ENCODE peak calls at places on chromosome 6, in six cellular contexts. One of them, this sample, is unnamed.

GRCh38 chr6:45226081-45226480 is 102.0 kb upstream of the RUNX2 start:
- DNase-seq in activated CD8-positive, alpha-beta T cell treated with anti-CD3 and anti-CD28 coated beads, Interleukin-2, amount 10 ng/mL, durations not matched to agents 7 days and 5 days: no peak
- DNase-seq in mammary epithelial cell: no peak
- DNase-seq in fibroblast of pulmonary artery: no peak
- DNase-seq in skeletal muscle cell: no peak
- DNase-seq in glutamatergic neuron: no peak
- DNase-seq in this sample: no peak

GRCh38 chr6:135226537-135226936 is 45.4 kb downstream of the MYB start:
- DNase-seq in glutamatergic neuron: no peak
- DNase-seq in mammary epithelial cell: no peak
- DNase-seq in fibroblast of pulmonary artery: no peak
- DNase-seq in activated CD8-positive, alpha-beta T cell treated with anti-CD3 and anti-CD28 coated beads, Interleukin-2, amount 10 ng/mL, durations not matched to agents 7 days and 5 days: no peak
- DNase-seq in skeletal muscle cell: no peak
- DNase-seq in this sample: no peak

GRCh38 chr6:42505377-42505702 is 53.6 kb upstream of the TRERF1 start:
- DNase-seq in activated CD8-positive, alpha-beta T cell treated with anti-CD3 and anti-CD28 coated beads, Interleukin-2, amount 10 ng/mL, durations not matched to agents 7 days and 5 days: no peak
- DNase-seq in fibroblast of pulmonary artery: peak
- DNase-seq in glutamatergic neuron: no peak
- DNase-seq in mammary epithelial cell: peak
- DNase-seq in skeletal muscle cell: no peak
- DNase-seq in this sample: peak

GRCh38 chr6:141421378-141421777 is 711.3 kb upstream of the GJE1 start:
- DNase-seq in glutamatergic neuron: no peak
- DNase-seq in activated CD8-positive, alpha-beta T cell treated with anti-CD3 and anti-CD28 coated beads, Interleukin-2, amount 10 ng/mL, durations not matched to agents 7 days and 5 days: no peak
- DNase-seq in fibroblast of pulmonary artery: peak
- DNase-seq in skeletal muscle cell: peak
- DNase-seq in mammary epithelial cell: peak
- DNase-seq in this sample: peak

GRCh38 chr6:144897441-144897921 is 612.3 kb downstream of the UTRN start:
- DNase-seq in fibroblast of pulmonary artery: peak
- DNase-seq in activated CD8-positive, alpha-beta T cell treated with anti-CD3 and anti-CD28 coated beads, Interleukin-2, amount 10 ng/mL, durations not matched to agents 7 days and 5 days: no peak
- DNase-seq in glutamatergic neuron: no peak
- DNase-seq in mammary epithelial cell: peak
- DNase-seq in skeletal muscle cell: peak
- DNase-seq in this sample: peak

GRCh38 chr6:154848580-154848979 is 115.4 kb downstream of the SCAF8 start:
- DNase-seq in fibroblast of pulmonary artery: peak
- DNase-seq in activated CD8-positive, alpha-beta T cell treated with anti-CD3 and anti-CD28 coated beads, Interleukin-2, amount 10 ng/mL, durations not matched to agents 7 days and 5 days: no peak
- DNase-seq in mammary epithelial cell: no peak
- DNase-seq in skeletal muscle cell: no peak
- DNase-seq in glutamatergic neuron: no peak
- DNase-seq in this sample: no peak

GRCh38 chr6:125981566-125982185 is 4.7 kb upstream of the TRMT11 start:
- DNase-seq in skeletal muscle cell: no peak
- DNase-seq in mammary epithelial cell: no peak
- DNase-seq in glutamatergic neuron: no peak
- DNase-seq in activated CD8-positive, alpha-beta T cell treated with anti-CD3 and anti-CD28 coated beads, Interleukin-2, amount 10 ng/mL, durations not matched to agents 7 days and 5 days: no peak
- DNase-seq in fibroblast of pulmonary artery: no peak
- DNase-seq in this sample: no peak

GRCh38 chr6:10073326-10073725 is 341.5 kb downstream of the TFAP2A start:
- DNase-seq in activated CD8-positive, alpha-beta T cell treated with anti-CD3 and anti-CD28 coated beads, Interleukin-2, amount 10 ng/mL, durations not matched to agents 7 days and 5 days: no peak
- DNase-seq in glutamatergic neuron: no peak
- DNase-seq in fibroblast of pulmonary artery: no peak
- DNase-seq in skeletal muscle cell: no peak
- DNase-seq in mammary epithelial cell: no peak
- DNase-seq in this sample: no peak

GRCh38 chr6:21323577-21323976 is 270.0 kb upstream of the SOX4 start:
- DNase-seq in mammary epithelial cell: no peak
- DNase-seq in activated CD8-positive, alpha-beta T cell treated with anti-CD3 and anti-CD28 coated beads, Interleukin-2, amount 10 ng/mL, durations not matched to agents 7 days and 5 days: no peak
- DNase-seq in glutamatergic neuron: no peak
- DNase-seq in skeletal muscle cell: no peak
- DNase-seq in fibroblast of pulmonary artery: no peak
- DNase-seq in this sample: no peak

GRCh38 chr6:162344935-162345599 is 382.5 kb downstream of the PRKN start:
- DNase-seq in mammary epithelial cell: peak
- DNase-seq in activated CD8-positive, alpha-beta T cell treated with anti-CD3 and anti-CD28 coated beads, Interleukin-2, amount 10 ng/mL, durations not matched to agents 7 days and 5 days: no peak
- DNase-seq in fibroblast of pulmonary artery: peak
- DNase-seq in glutamatergic neuron: no peak
- DNase-seq in skeletal muscle cell: peak
- DNase-seq in this sample: no peak

GRCh38 chr6:99761701-99762100 is 155.1 kb downstream of the PRDM13 start:
- DNase-seq in fibroblast of pulmonary artery: no peak
- DNase-seq in activated CD8-positive, alpha-beta T cell treated with anti-CD3 and anti-CD28 coated beads, Interleukin-2, amount 10 ng/mL, durations not matched to agents 7 days and 5 days: no peak
- DNase-seq in glutamatergic neuron: no peak
- DNase-seq in skeletal muscle cell: no peak
- DNase-seq in mammary epithelial cell: no peak
- DNase-seq in this sample: no peak

GRCh38 chr6:53192590-53193232 is 44.1 kb upstream of the GCM1 start:
- DNase-seq in skeletal muscle cell: no peak
- DNase-seq in activated CD8-positive, alpha-beta T cell treated with anti-CD3 and anti-CD28 coated beads, Interleukin-2, amount 10 ng/mL, durations not matched to agents 7 days and 5 days: no peak
- DNase-seq in mammary epithelial cell: no peak
- DNase-seq in fibroblast of pulmonary artery: peak
- DNase-seq in glutamatergic neuron: peak
- DNase-seq in this sample: no peak

GRCh38 chr6:149168968-149169367 is 148.5 kb upstream of the TAB2 start:
- DNase-seq in skeletal muscle cell: no peak
- DNase-seq in fibroblast of pulmonary artery: no peak
- DNase-seq in mammary epithelial cell: no peak
- DNase-seq in glutamatergic neuron: no peak
- DNase-seq in activated CD8-positive, alpha-beta T cell treated with anti-CD3 and anti-CD28 coated beads, Interleukin-2, amount 10 ng/mL, durations not matched to agents 7 days and 5 days: no peak
- DNase-seq in this sample: no peak

GRCh38 chr6:89162047-89162371 is 16.2 kb downstream of the PM20D2 start:
- DNase-seq in fibroblast of pulmonary artery: no peak
- DNase-seq in glutamatergic neuron: no peak
- DNase-seq in activated CD8-positive, alpha-beta T cell treated with anti-CD3 and anti-CD28 coated beads, Interleukin-2, amount 10 ng/mL, durations not matched to agents 7 days and 5 days: no peak
- DNase-seq in mammary epithelial cell: no peak
- DNase-seq in skeletal muscle cell: no peak
- DNase-seq in this sample: no peak

GRCh38 chr6:4105980-4106536 is 27.1 kb upstream of the FAM217A start:
- DNase-seq in mammary epithelial cell: no peak
- DNase-seq in skeletal muscle cell: no peak
- DNase-seq in fibroblast of pulmonary artery: no peak
- DNase-seq in activated CD8-positive, alpha-beta T cell treated with anti-CD3 and anti-CD28 coated beads, Interleukin-2, amount 10 ng/mL, durations not matched to agents 7 days and 5 days: no peak
- DNase-seq in glutamatergic neuron: no peak
- DNase-seq in this sample: no peak

GRCh38 chr6:4664117-4664626 is 112.0 kb upstream of the CDYL start:
- DNase-seq in fibroblast of pulmonary artery: peak
- DNase-seq in glutamatergic neuron: no peak
- DNase-seq in activated CD8-positive, alpha-beta T cell treated with anti-CD3 and anti-CD28 coated beads, Interleukin-2, amount 10 ng/mL, durations not matched to agents 7 days and 5 days: no peak
- DNase-seq in skeletal muscle cell: peak
- DNase-seq in mammary epithelial cell: no peak
- DNase-seq in this sample: peak

GRCh38 chr6:9173229-9173628 is 737.9 kb upstream of the SLC35B3 start:
- DNase-seq in mammary epithelial cell: no peak
- DNase-seq in glutamatergic neuron: no peak
- DNase-seq in fibroblast of pulmonary artery: no peak
- DNase-seq in skeletal muscle cell: no peak
- DNase-seq in activated CD8-positive, alpha-beta T cell treated with anti-CD3 and anti-CD28 coated beads, Interleukin-2, amount 10 ng/mL, durations not matched to agents 7 days and 5 days: no peak
- DNase-seq in this sample: no peak

GRCh38 chr6:151004415-151005024 is 139.0 kb downstream of the MTHFD1L start:
- DNase-seq in activated CD8-positive, alpha-beta T cell treated with anti-CD3 and anti-CD28 coated beads, Interleukin-2, amount 10 ng/mL, durations not matched to agents 7 days and 5 days: no peak
- DNase-seq in fibroblast of pulmonary artery: peak
- DNase-seq in mammary epithelial cell: peak
- DNase-seq in glutamatergic neuron: no peak
- DNase-seq in skeletal muscle cell: peak
- DNase-seq in this sample: peak

GRCh38 chr6:80446454-80447045 is 340.1 kb downstream of the BCKDHB start:
- DNase-seq in fibroblast of pulmonary artery: no peak
- DNase-seq in activated CD8-positive, alpha-beta T cell treated with anti-CD3 and anti-CD28 coated beads, Interleukin-2, amount 10 ng/mL, durations not matched to agents 7 days and 5 days: no peak
- DNase-seq in glutamatergic neuron: no peak
- DNase-seq in skeletal muscle cell: no peak
- DNase-seq in mammary epithelial cell: no peak
- DNase-seq in this sample: peak

GRCh38 chr6:134564705-134565104 is 246.8 kb upstream of the SGK1 start:
- DNase-seq in glutamatergic neuron: no peak
- DNase-seq in skeletal muscle cell: no peak
- DNase-seq in fibroblast of pulmonary artery: no peak
- DNase-seq in mammary epithelial cell: peak
- DNase-seq in activated CD8-positive, alpha-beta T cell treated with anti-CD3 and anti-CD28 coated beads, Interleukin-2, amount 10 ng/mL, durations not matched to agents 7 days and 5 days: no peak
- DNase-seq in this sample: no peak

GRCh38 chr6:7669742-7670141 is 56.2 kb upstream of the BMP6 start:
- DNase-seq in fibroblast of pulmonary artery: no peak
- DNase-seq in skeletal muscle cell: no peak
- DNase-seq in activated CD8-positive, alpha-beta T cell treated with anti-CD3 and anti-CD28 coated beads, Interleukin-2, amount 10 ng/mL, durations not matched to agents 7 days and 5 days: no peak
- DNase-seq in glutamatergic neuron: no peak
- DNase-seq in mammary epithelial cell: no peak
- DNase-seq in this sample: no peak

GRCh38 chr6:149440735-149441662 is 40.9 kb downstream of the SUMO4 start:
- DNase-seq in fibroblast of pulmonary artery: no peak
- DNase-seq in activated CD8-positive, alpha-beta T cell treated with anti-CD3 and anti-CD28 coated beads, Interleukin-2, amount 10 ng/mL, durations not matched to agents 7 days and 5 days: no peak
- DNase-seq in glutamatergic neuron: no peak
- DNase-seq in skeletal muscle cell: no peak
- DNase-seq in mammary epithelial cell: no peak
- DNase-seq in this sample: peak

GRCh38 chr6:36596359-36596758 is 2.2 kb downstream of the SRSF3 start:
- DNase-seq in skeletal muscle cell: no peak
- DNase-seq in activated CD8-positive, alpha-beta T cell treated with anti-CD3 and anti-CD28 coated beads, Interleukin-2, amount 10 ng/mL, durations not matched to agents 7 days and 5 days: no peak
- DNase-seq in fibroblast of pulmonary artery: no peak
- DNase-seq in mammary epithelial cell: no peak
- DNase-seq in glutamatergic neuron: no peak
- DNase-seq in this sample: no peak

GRCh38 chr6:38720295-38720694 is 5.2 kb downstream of the DNAH8 start:
- DNase-seq in activated CD8-positive, alpha-beta T cell treated with anti-CD3 and anti-CD28 coated beads, Interleukin-2, amount 10 ng/mL, durations not matched to agents 7 days and 5 days: no peak
- DNase-seq in fibroblast of pulmonary artery: peak
- DNase-seq in skeletal muscle cell: no peak
- DNase-seq in mammary epithelial cell: peak
- DNase-seq in glutamatergic neuron: no peak
- DNase-seq in this sample: peak

GRCh38 chr6:80974579-80974978 is 777.9 kb downstream of the TENT5A start:
- DNase-seq in glutamatergic neuron: no peak
- DNase-seq in activated CD8-positive, alpha-beta T cell treated with anti-CD3 and anti-CD28 coated beads, Interleukin-2, amount 10 ng/mL, durations not matched to agents 7 days and 5 days: no peak
- DNase-seq in fibroblast of pulmonary artery: no peak
- DNase-seq in mammary epithelial cell: no peak
- DNase-seq in skeletal muscle cell: no peak
- DNase-seq in this sample: no peak

GRCh38 chr6:132132420-132132819 is 181.2 kb upstream of the CCN2 start:
- DNase-seq in skeletal muscle cell: peak
- DNase-seq in activated CD8-positive, alpha-beta T cell treated with anti-CD3 and anti-CD28 coated beads, Interleukin-2, amount 10 ng/mL, durations not matched to agents 7 days and 5 days: no peak
- DNase-seq in glutamatergic neuron: no peak
- DNase-seq in fibroblast of pulmonary artery: peak
- DNase-seq in mammary epithelial cell: no peak
- DNase-seq in this sample: peak

GRCh38 chr6:4017847-4018193 is 61.1 kb downstream of the FAM217A start:
- DNase-seq in glutamatergic neuron: no peak
- DNase-seq in mammary epithelial cell: no peak
- DNase-seq in fibroblast of pulmonary artery: peak
- DNase-seq in skeletal muscle cell: no peak
- DNase-seq in activated CD8-positive, alpha-beta T cell treated with anti-CD3 and anti-CD28 coated beads, Interleukin-2, amount 10 ng/mL, durations not matched to agents 7 days and 5 days: peak
- DNase-seq in this sample: peak

GRCh38 chr6:144310761-144311160 is 25.6 kb downstream of the UTRN start:
- DNase-seq in mammary epithelial cell: no peak
- DNase-seq in glutamatergic neuron: no peak
- DNase-seq in skeletal muscle cell: no peak
- DNase-seq in fibroblast of pulmonary artery: no peak
- DNase-seq in activated CD8-positive, alpha-beta T cell treated with anti-CD3 and anti-CD28 coated beads, Interleukin-2, amount 10 ng/mL, durations not matched to agents 7 days and 5 days: peak
- DNase-seq in this sample: no peak

GRCh38 chr6:41021832-41022231 is 17.2 kb downstream of the UNC5CL start:
- DNase-seq in mammary epithelial cell: peak
- DNase-seq in glutamatergic neuron: no peak
- DNase-seq in activated CD8-positive, alpha-beta T cell treated with anti-CD3 and anti-CD28 coated beads, Interleukin-2, amount 10 ng/mL, durations not matched to agents 7 days and 5 days: no peak
- DNase-seq in fibroblast of pulmonary artery: peak
- DNase-seq in skeletal muscle cell: no peak
- DNase-seq in this sample: peak

GRCh38 chr6:71045296-71045695 is 88.4 kb upstream of the B3GAT2 start:
- DNase-seq in fibroblast of pulmonary artery: no peak
- DNase-seq in mammary epithelial cell: no peak
- DNase-seq in skeletal muscle cell: no peak
- DNase-seq in activated CD8-positive, alpha-beta T cell treated with anti-CD3 and anti-CD28 coated beads, Interleukin-2, amount 10 ng/mL, durations not matched to agents 7 days and 5 days: no peak
- DNase-seq in glutamatergic neuron: no peak
- DNase-seq in this sample: no peak

GRCh38 chr6:122432816-122433215 is 33.4 kb downstream of the HSF2 start:
- DNase-seq in mammary epithelial cell: no peak
- DNase-seq in skeletal muscle cell: no peak
- DNase-seq in glutamatergic neuron: no peak
- DNase-seq in activated CD8-positive, alpha-beta T cell treated with anti-CD3 and anti-CD28 coated beads, Interleukin-2, amount 10 ng/mL, durations not matched to agents 7 days and 5 days: no peak
- DNase-seq in fibroblast of pulmonary artery: no peak
- DNase-seq in this sample: no peak

This sample was measured in mesenchymal stem cell.